ENCODE peak calls at places on chromosomes 1 and 21, in six cellular contexts. One of them, this sample, is unnamed.

GRCh38 chr1:31535561-31535960 is 40.8 kb upstream of the TINAGL1 start:
- DNase-seq in NCI-H1417: no peak
- DNase-seq in brain microvascular endothelial cell: no peak
- DNase-seq in cardiac fibroblast: no peak
- DNase-seq in left colon: no peak
- DNase-seq in left cardiac atrium: no peak
- DNase-seq in this sample: no peak

GRCh38 chr1:111116496-111116895 is 23.4 kb downstream of the DRAM2 start:
- DNase-seq in NCI-H1417: no peak
- DNase-seq in brain microvascular endothelial cell: no peak
- DNase-seq in cardiac fibroblast: no peak
- DNase-seq in left colon: no peak
- DNase-seq in left cardiac atrium: no peak
- DNase-seq in this sample: no peak

GRCh38 chr1:81800741-81801031 is at the start of gene ADGRL2:
- DNase-seq in NCI-H1417: no peak
- DNase-seq in brain microvascular endothelial cell: no peak
- DNase-seq in cardiac fibroblast: no peak
- DNase-seq in left colon: peak
- DNase-seq in left cardiac atrium: no peak
- DNase-seq in this sample: no peak

GRCh38 chr1:228275435-228276342 is 67.8 kb downstream of the OBSCN start:
- DNase-seq in NCI-H1417: peak
- DNase-seq in brain microvascular endothelial cell: peak
- DNase-seq in cardiac fibroblast: peak
- DNase-seq in left colon: peak
- DNase-seq in left cardiac atrium: peak
- DNase-seq in this sample: peak

GRCh38 chr1:231337472-231338269 is at the start of gene EXOC8:
- DNase-seq in NCI-H1417: peak
- DNase-seq in brain microvascular endothelial cell: peak
- DNase-seq in cardiac fibroblast: peak
- DNase-seq in left colon: peak
- DNase-seq in left cardiac atrium: peak
- DNase-seq in this sample: peak

GRCh38 chr1:182368369-182368768 is 23.2 kb downstream of the GLUL start:
- DNase-seq in NCI-H1417: no peak
- DNase-seq in brain microvascular endothelial cell: no peak
- DNase-seq in cardiac fibroblast: no peak
- DNase-seq in left colon: no peak
- DNase-seq in left cardiac atrium: no peak
- DNase-seq in this sample: no peak

GRCh38 chr1:222043444-222044292 is 301.8 kb upstream of the DUSP10 start:
- DNase-seq in NCI-H1417: no peak
- DNase-seq in brain microvascular endothelial cell: peak
- DNase-seq in cardiac fibroblast: peak
- DNase-seq in left colon: no peak
- DNase-seq in left cardiac atrium: no peak
- DNase-seq in this sample: no peak

GRCh38 chr1:235892080-235892670 is 25.5 kb upstream of the LYST start:
- DNase-seq in NCI-H1417: no peak
- DNase-seq in brain microvascular endothelial cell: no peak
- DNase-seq in cardiac fibroblast: no peak
- DNase-seq in left colon: no peak
- DNase-seq in left cardiac atrium: no peak
- DNase-seq in this sample: no peak

GRCh38 chr1:109764561-109765482 is 1.1 kb upstream of the EPS8L3 start:
- DNase-seq in NCI-H1417: no peak
- DNase-seq in brain microvascular endothelial cell: no peak
- DNase-seq in cardiac fibroblast: no peak
- DNase-seq in left colon: no peak
- DNase-seq in left cardiac atrium: peak
- DNase-seq in this sample: peak

GRCh38 chr1:62689524-62689923 is 1.3 kb upstream of the DOCK7 start:
- DNase-seq in NCI-H1417: no peak
- DNase-seq in brain microvascular endothelial cell: peak
- DNase-seq in cardiac fibroblast: peak
- DNase-seq in left colon: no peak
- DNase-seq in left cardiac atrium: no peak
- DNase-seq in this sample: no peak

GRCh38 chr1:236035681-236036101 is 29.2 kb downstream of the NID1 start:
- DNase-seq in NCI-H1417: no peak
- DNase-seq in brain microvascular endothelial cell: no peak
- DNase-seq in cardiac fibroblast: peak
- DNase-seq in left colon: no peak
- DNase-seq in left cardiac atrium: no peak
- DNase-seq in this sample: peak

GRCh38 chr1:26922901-26923300 is 1.4 kb downstream of the NUDC start:
- DNase-seq in NCI-H1417: no peak
- DNase-seq in brain microvascular endothelial cell: no peak
- DNase-seq in cardiac fibroblast: no peak
- DNase-seq in left colon: no peak
- DNase-seq in left cardiac atrium: no peak
- DNase-seq in this sample: no peak

GRCh38 chr1:198657550-198658064 is 18.8 kb downstream of the PTPRC start:
- DNase-seq in NCI-H1417: peak
- DNase-seq in brain microvascular endothelial cell: peak
- DNase-seq in cardiac fibroblast: peak
- DNase-seq in left colon: no peak
- DNase-seq in left cardiac atrium: no peak
- DNase-seq in this sample: no peak

GRCh38 chr1:36514501-36514900 is 31.8 kb upstream of the CSF3R start:
- DNase-seq in NCI-H1417: no peak
- DNase-seq in brain microvascular endothelial cell: no peak
- DNase-seq in cardiac fibroblast: no peak
- DNase-seq in left colon: no peak
- DNase-seq in left cardiac atrium: no peak
- DNase-seq in this sample: no peak

GRCh38 chr1:39127513-39127912 is 77.0 kb upstream of the MACF1 start:
- DNase-seq in NCI-H1417: no peak
- DNase-seq in brain microvascular endothelial cell: peak
- DNase-seq in cardiac fibroblast: peak
- DNase-seq in left colon: no peak
- DNase-seq in left cardiac atrium: no peak
- DNase-seq in this sample: no peak

GRCh38 chr1:4494558-4494957 is 159.9 kb upstream of the AJAP1 start:
- DNase-seq in NCI-H1417: peak
- DNase-seq in brain microvascular endothelial cell: no peak
- DNase-seq in cardiac fibroblast: no peak
- DNase-seq in left colon: no peak
- DNase-seq in left cardiac atrium: no peak
- DNase-seq in this sample: no peak

GRCh38 chr1:51433269-51433971 is 85.6 kb downstream of the EPS15 start:
- DNase-seq in NCI-H1417: no peak
- DNase-seq in brain microvascular endothelial cell: no peak
- DNase-seq in cardiac fibroblast: peak
- DNase-seq in left colon: no peak
- DNase-seq in left cardiac atrium: no peak
- DNase-seq in this sample: no peak

GRCh38 chr21:21175798-21176334 is 177.7 kb downstream of the NCAM2 start:
- DNase-seq in NCI-H1417: no peak
- DNase-seq in brain microvascular endothelial cell: no peak
- DNase-seq in cardiac fibroblast: no peak
- DNase-seq in left colon: no peak
- DNase-seq in left cardiac atrium: no peak
- DNase-seq in this sample: no peak

GRCh38 chr1:116218922-116219321 is 107.7 kb downstream of the MAB21L3 start:
- DNase-seq in NCI-H1417: peak
- DNase-seq in brain microvascular endothelial cell: no peak
- DNase-seq in cardiac fibroblast: peak
- DNase-seq in left colon: no peak
- DNase-seq in left cardiac atrium: peak
- DNase-seq in this sample: no peak

GRCh38 chr1:26356106-26356505 is 2.2 kb upstream of the CRYBG2 start:
- DNase-seq in NCI-H1417: no peak
- DNase-seq in brain microvascular endothelial cell: no peak
- DNase-seq in cardiac fibroblast: no peak
- DNase-seq in left colon: no peak
- DNase-seq in left cardiac atrium: no peak
- DNase-seq in this sample: no peak

GRCh38 chr1:153636312-153636711 is 2.4 kb downstream of the CHTOP start:
- DNase-seq in NCI-H1417: no peak
- DNase-seq in brain microvascular endothelial cell: no peak
- DNase-seq in cardiac fibroblast: no peak
- DNase-seq in left colon: no peak
- DNase-seq in left cardiac atrium: peak
- DNase-seq in this sample: no peak

GRCh38 chr1:98870959-98871903 is 133.4 kb downstream of the PLPPR5 start:
- DNase-seq in NCI-H1417: no peak
- DNase-seq in brain microvascular endothelial cell: peak
- DNase-seq in cardiac fibroblast: no peak
- DNase-seq in left colon: peak
- DNase-seq in left cardiac atrium: no peak
- DNase-seq in this sample: no peak

GRCh38 chr1:3174487-3175247 is 105.7 kb downstream of the PRDM16 start:
- DNase-seq in NCI-H1417: no peak
- DNase-seq in brain microvascular endothelial cell: no peak
- DNase-seq in cardiac fibroblast: peak
- DNase-seq in left colon: peak
- DNase-seq in left cardiac atrium: peak
- DNase-seq in this sample: no peak

GRCh38 chr1:232620356-232620841 is 9.5 kb downstream of the SIPA1L2 start:
- DNase-seq in NCI-H1417: peak
- DNase-seq in brain microvascular endothelial cell: peak
- DNase-seq in cardiac fibroblast: peak
- DNase-seq in left colon: peak
- DNase-seq in left cardiac atrium: peak
- DNase-seq in this sample: no peak

GRCh38 chr1:157515709-157516108 is 36.6 kb downstream of the FCRL5 start:
- DNase-seq in NCI-H1417: no peak
- DNase-seq in brain microvascular endothelial cell: no peak
- DNase-seq in cardiac fibroblast: no peak
- DNase-seq in left colon: no peak
- DNase-seq in left cardiac atrium: no peak
- DNase-seq in this sample: no peak

GRCh38 chr1:180898441-180899219 is 14.1 kb upstream of the KIAA1614 start:
- DNase-seq in NCI-H1417: no peak
- DNase-seq in brain microvascular endothelial cell: no peak
- DNase-seq in cardiac fibroblast: peak
- DNase-seq in left colon: no peak
- DNase-seq in left cardiac atrium: no peak
- DNase-seq in this sample: no peak

GRCh38 chr1:59146651-59147358 is 150.1 kb upstream of the FGGY start:
- DNase-seq in NCI-H1417: no peak
- DNase-seq in brain microvascular endothelial cell: no peak
- DNase-seq in cardiac fibroblast: peak
- DNase-seq in left colon: peak
- DNase-seq in left cardiac atrium: peak
- DNase-seq in this sample: peak

GRCh38 chr1:182781849-182782586 is 7.6 kb upstream of the NPL start:
- DNase-seq in NCI-H1417: peak
- DNase-seq in brain microvascular endothelial cell: peak
- DNase-seq in cardiac fibroblast: peak
- DNase-seq in left colon: peak
- DNase-seq in left cardiac atrium: peak
- DNase-seq in this sample: peak

GRCh38 chr1:228242313-228242864 is 34.5 kb downstream of the OBSCN start:
- DNase-seq in NCI-H1417: no peak
- DNase-seq in brain microvascular endothelial cell: no peak
- DNase-seq in cardiac fibroblast: no peak
- DNase-seq in left colon: no peak
- DNase-seq in left cardiac atrium: no peak
- DNase-seq in this sample: no peak

GRCh38 chr21:28479660-28480059 is 513.0 kb downstream of the LTN1 start:
- DNase-seq in NCI-H1417: no peak
- DNase-seq in brain microvascular endothelial cell: no peak
- DNase-seq in cardiac fibroblast: no peak
- DNase-seq in left colon: no peak
- DNase-seq in left cardiac atrium: no peak
- DNase-seq in this sample: no peak

GRCh38 chr1:68438310-68438709 is 11.4 kb downstream of the RPE65 start:
- DNase-seq in NCI-H1417: no peak
- DNase-seq in brain microvascular endothelial cell: no peak
- DNase-seq in cardiac fibroblast: no peak
- DNase-seq in left colon: no peak
- DNase-seq in left cardiac atrium: no peak
- DNase-seq in this sample: no peak

GRCh38 chr1:207752456-207753132 is 740 bp downstream of the CD46 start:
- DNase-seq in NCI-H1417: no peak
- DNase-seq in brain microvascular endothelial cell: no peak
- DNase-seq in cardiac fibroblast: peak
- DNase-seq in left colon: peak
- DNase-seq in left cardiac atrium: no peak
- DNase-seq in this sample: peak

GRCh38 chr21:15121097-15121654 is 56.4 kb upstream of the NRIP1 start:
- DNase-seq in NCI-H1417: no peak
- DNase-seq in brain microvascular endothelial cell: no peak
- DNase-seq in cardiac fibroblast: no peak
- DNase-seq in left colon: no peak
- DNase-seq in left cardiac atrium: no peak
- DNase-seq in this sample: no peak

GRCh38 chr1:92599184-92599583 is 112.5 kb upstream of the GFI1 start:
- DNase-seq in NCI-H1417: no peak
- DNase-seq in brain microvascular endothelial cell: no peak
- DNase-seq in cardiac fibroblast: peak
- DNase-seq in left colon: no peak
- DNase-seq in left cardiac atrium: no peak
- DNase-seq in this sample: no peak

GRCh38 chr1:18649713-18650370 is 19.2 kb downstream of the PAX7 start:
- DNase-seq in NCI-H1417: no peak
- DNase-seq in brain microvascular endothelial cell: peak
- DNase-seq in cardiac fibroblast: no peak
- DNase-seq in left colon: no peak
- DNase-seq in left cardiac atrium: no peak
- DNase-seq in this sample: no peak

GRCh38 chr1:238293075-238293474 is 402.4 kb upstream of the ZP4 start:
- DNase-seq in NCI-H1417: no peak
- DNase-seq in brain microvascular endothelial cell: no peak
- DNase-seq in cardiac fibroblast: no peak
- DNase-seq in left colon: no peak
- DNase-seq in left cardiac atrium: no peak
- DNase-seq in this sample: no peak